ENCODE peak calls at places on chromosomes 2 and 18, in ten cellular contexts. G is uterus; Q is effector memory CD4-positive, alpha-beta T cell; R is CD8-positive, alpha-beta memory T cell; D is HepG2; K is SJSA1; J is H1; O is A673; U is lower lobe of right lung; B is lung. F is an unnamed sample.
A peak's percentile ranks its signal among the peaks of the same experiment; 100 is the strongest.

GRCh38 chr2:44655401-44655864 is 286.1 kb upstream of the SIX3 start:
- DNase-seq in O (no peak), D (no peak), U (no peak), R (no peak), B (no peak), Q (no peak), K (no peak), J (no peak), G (no peak), F (no peak)

GRCh38 chr2:6977095-6977777 is 60.0 kb downstream of the RNF144A start:
- DNase-seq in O (no peak), G (peak; percentile 62), R (no peak), D (no peak), J (no peak), Q (no peak), K (no peak), U (no peak), B (peak; percentile 43), F (peak; percentile 30)

GRCh38 chr2:168346725-168347477 is 99.5 kb upstream of the STK39 start:
- DNase-seq in D (peak; percentile 62), U (peak; percentile 56), Q (peak; percentile 35), R (peak; percentile 53), B (peak; percentile 68), K (peak; percentile 61), J (peak; percentile 83), G (peak; percentile 65), O (peak; percentile 80), F (peak; percentile 83)

GRCh38 chr18:7382631-7383335 is 151.9 kb downstream of the LRRC30 start:
- DNase-seq in Q (no peak), K (no peak), O (no peak), U (no peak), R (no peak), G (no peak), J (no peak), B (no peak), D (no peak), F (no peak)

GRCh38 chr2:61670591-61671503 is 132.7 kb upstream of the XPO1 start:
- DNase-seq in R (no peak), G (peak; percentile 31), Q (no peak), K (no peak), B (no peak), O (no peak), D (no peak), U (no peak), J (no peak), F (peak; percentile 88)

GRCh38 chr2:172094319-172095145 is 8.2 kb downstream of the DLX2 start:
- DNase-seq in D (no peak), R (no peak), U (peak; percentile 40), K (peak; percentile 75), O (peak; percentile 82), G (no peak), J (peak; percentile 81), Q (no peak), B (no peak), F (no peak)

GRCh38 chr2:234446404-234447076 is 50.3 kb downstream of the ARL4C start:
- DNase-seq in O (no peak), U (peak; percentile 86), K (no peak), B (peak; percentile 54), D (no peak), R (peak; percentile 74), J (no peak), Q (peak; percentile 77), G (peak; percentile 30), F (peak; percentile 72)

GRCh38 chr2:124967325-124967724 is 942.2 kb downstream of the CNTNAP5 start:
- DNase-seq in R (no peak), Q (no peak), B (no peak), J (no peak), D (no peak), G (no peak), O (no peak), K (no peak), U (no peak), F (no peak)

GRCh38 chr2:239269959-239270358 is 130.9 kb downstream of the HDAC4 start:
- DNase-seq in O (no peak), U (no peak), K (peak; percentile 16), D (no peak), G (peak; percentile 11), R (no peak), B (no peak), J (no peak), Q (no peak), F (no peak)

GRCh38 chr2:43707255-43707654 is 31.0 kb upstream of the C1GALT1C1L start:
- DNase-seq in O (peak; percentile 40), R (no peak), D (no peak), G (peak; percentile 84), Q (no peak), U (no peak), K (no peak), J (no peak), B (no peak), F (no peak)

GRCh38 chr18:12907258-12907925 is 23.4 kb upstream of the PTPN2 start:
- DNase-seq in G (no peak), K (no peak), D (no peak), R (no peak), B (no peak), U (no peak), Q (no peak), O (no peak), J (no peak), F (no peak)
- H3K4me3 ChIP-seq in G (no peak overlapping the region), K (no peak overlapping the region), D (peak overlapping the region; percentile 54), R (no peak overlapping the region), B (no peak overlapping the region), U (no peak overlapping the region), Q (no peak overlapping the region), O (no peak overlapping the region), J (no peak overlapping the region), F (no peak overlapping the region)

DNA sequence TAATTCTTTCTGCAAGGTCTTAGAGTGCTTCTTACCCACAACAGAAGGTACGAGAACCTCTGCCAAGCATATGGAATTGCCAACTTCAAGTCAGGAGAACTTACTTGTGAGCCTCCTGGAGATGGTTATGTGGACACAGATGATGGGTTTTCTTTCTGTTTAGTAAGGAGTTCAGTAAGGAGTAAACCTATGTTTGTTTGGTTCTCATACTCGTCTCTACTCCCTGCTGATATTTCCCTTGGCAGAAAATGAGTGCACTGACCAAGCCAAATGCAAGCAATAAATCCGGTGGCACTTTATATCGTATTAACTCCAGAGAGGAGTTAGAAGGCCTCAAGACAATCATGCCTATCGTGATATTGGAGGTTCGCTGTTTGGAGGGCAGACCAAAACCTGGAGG is 83.2 kb upstream of the CYP1B1 start:
- DNase-seq in K (no peak), B (no peak), Q (no peak), J (no peak), U (no peak), D (no peak), O (no peak), R (no peak), G (no peak), F (no peak)
- H3K27ac ChIP-seq in K (no peak overlapping the region), B (no peak overlapping the region), Q (no peak overlapping the region), J (no peak overlapping the region), U (peak overlapping the region; percentile 55), D (no peak overlapping the region), O (no peak overlapping the region), R (no peak overlapping the region), G (peak overlapping the region; percentile 74), F (no peak overlapping the region)

GRCh38 chr2:127376265-127376664 is 11.5 kb downstream of the MAP3K2 start:
- DNase-seq in J (no peak), B (no peak), D (peak; percentile 38), Q (no peak), K (no peak), R (no peak), O (no peak), U (no peak), G (no peak), F (no peak)
- H3K9me3 ChIP-seq in J (peaks cover 36% of the 10 kb centered on the region), B (no peaks in the 10 kb centered on the region), D (peaks cover 45% of the 10 kb centered on the region), Q (peaks cover 4% of the 10 kb centered on the region), K (no peaks in the 10 kb centered on the region), R (peaks cover 6% of the 10 kb centered on the region), O (peaks cover 5% of the 10 kb centered on the region), U (peaks cover 17% of the 10 kb centered on the region), G (no peaks in the 10 kb centered on the region), F (no peaks in the 10 kb centered on the region)

GRCh38 chr2:15989559-15989958 is 49.2 kb downstream of the MYCN start:
- DNase-seq in R (no peak), Q (no peak), D (no peak), B (no peak), J (no peak), G (no peak), O (no peak), K (no peak), U (no peak), F (no peak)
- H3K4me3 ChIP-seq in R (no peak overlapping the region), Q (no peak overlapping the region), D (no peak overlapping the region), B (no peak overlapping the region), J (no peak overlapping the region), G (no peak overlapping the region), O (no peak overlapping the region), K (no peak overlapping the region), U (no peak overlapping the region), F (no peak overlapping the region)

DNA sequence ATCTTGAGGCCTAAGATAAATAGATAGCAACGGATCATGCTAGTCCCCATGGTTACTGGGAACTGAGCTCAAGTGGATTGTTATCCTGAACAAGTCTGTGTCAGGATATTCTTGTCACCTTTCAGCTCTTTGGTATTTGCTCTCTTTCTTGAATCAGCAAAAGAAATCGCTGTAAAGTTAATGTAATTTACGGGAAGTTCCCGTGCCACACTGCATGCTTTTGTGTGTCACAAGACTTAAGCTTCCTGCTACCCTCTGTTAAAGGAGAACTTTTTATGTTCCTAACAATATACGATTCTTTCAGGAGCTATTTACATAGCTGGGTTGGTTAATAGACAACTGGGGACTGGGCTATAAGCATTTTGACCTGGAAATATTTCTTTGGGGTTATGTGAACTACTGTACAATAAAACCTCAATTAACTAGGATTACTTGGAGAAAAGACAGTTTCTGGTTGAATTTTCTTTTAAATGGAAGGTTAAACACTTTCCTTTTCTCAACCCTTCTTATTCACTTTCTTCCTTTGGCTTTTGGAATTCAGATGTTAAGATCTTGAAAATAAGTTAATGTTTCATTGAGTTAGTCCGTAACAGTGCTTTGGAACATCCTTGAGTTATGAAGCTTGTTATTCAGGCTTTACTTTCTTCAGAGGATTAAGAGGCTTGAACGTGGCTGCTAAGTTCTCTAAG is 151.2 kb downstream of the FMNL2 start:
- DNase-seq in J (no peak), B (no peak), R (no peak), D (peak; percentile 99), U (no peak), Q (no peak), K (no peak), G (no peak), O (peak; percentile 62), F (no peak)
- H3K27ac ChIP-seq in J (no peak overlapping the region), B (no peak overlapping the region), R (no peak overlapping the region), D (peak overlapping the region; percentile 84), U (peak overlapping the region; percentile 73), Q (no peak overlapping the region), K (no peak overlapping the region), G (peak overlapping the region; percentile 22), O (peak overlapping the region; percentile 25), F (no peak overlapping the region)